ENCODE peak calls at places on chromosomes 7 and 10, in six cellular contexts. C is brain pericyte, R is A549, J is type B pancreatic cell, H is kidney, O is aorta. D is an unnamed sample.

GRCh38 chr10:131915484-131915883 is 14.7 kb downstream of the PPP2R2D start:
- DNase-seq in H (peak; percentile 51), C (no peak), O (no peak), R (no peak), J (no peak), D (no peak)

GRCh38 chr10:103949728-103950127 is 17.2 kb upstream of the SLK start:
- DNase-seq in J (no peak), C (no peak), H (no peak), O (no peak), R (no peak), D (no peak)

GRCh38 chr7:85074-85945 is 107.1 kb upstream of the FAM20C start:
- DNase-seq in O (no peak), R (no peak), H (no peak), J (no peak), C (no peak), D (peak; percentile 64)

GRCh38 chr7:95102662-95103061 is 195.3 kb downstream of the PPP1R9A start:
- DNase-seq in R (peak; percentile 17), C (no peak), O (no peak), H (no peak), J (no peak), D (no peak)

GRCh38 chr7:36535866-36536664 is 146.4 kb downstream of the ANLN start:
- DNase-seq in R (no peak), C (no peak), J (no peak), O (no peak), H (no peak), D (no peak)

GRCh38 chr7:151033864-151034249 is 5.6 kb downstream of the ABCB8 start:
- DNase-seq in R (no peak), J (no peak), H (no peak), O (no peak), C (no peak), D (no peak)

GRCh38 chr7:13945670-13946069 is 43.8 kb downstream of the ETV1 start:
- DNase-seq in J (no peak), C (no peak), H (no peak), O (no peak), R (no peak), D (no peak)

GRCh38 chr7:119270045-119270464 is 1002.9 kb upstream of the KCND2 start:
- DNase-seq in J (no peak), R (peak; percentile 71), C (peak; percentile 6), H (no peak), O (peak; percentile 48), D (no peak)

GRCh38 chr10:3213174-3213573 is 40.6 kb upstream of the PITRM1 start:
- DNase-seq in R (no peak), O (no peak), H (no peak), C (no peak), J (no peak), D (no peak)

GRCh38 chr10:102341038-102341688 is 54.3 kb upstream of the NFKB2 start:
- DNase-seq in H (no peak), R (no peak), O (no peak), J (no peak), C (no peak), D (no peak)

GRCh38 chr7:26013551-26014083 is 138.4 kb upstream of the NFE2L3 start:
- DNase-seq in C (no peak), O (no peak), R (no peak), J (no peak), H (no peak), D (no peak)

GRCh38 chr10:86500846-86501245 is 20.7 kb downstream of the WAPL start:
- DNase-seq in J (no peak), H (no peak), O (no peak), R (no peak), C (no peak), D (no peak)

GRCh38 chr7:137757146-137757925 is 89.4 kb downstream of the DGKI start:
- DNase-seq in J (no peak), H (no peak), R (no peak), C (no peak), O (no peak), D (no peak)

GRCh38 chr10:29616542-29616941 is 18.2 kb downstream of the SVIL start:
- DNase-seq in O (no peak), C (no peak), J (no peak), R (no peak), H (no peak), D (no peak)

GRCh38 chr7:141333459-141333858 is 217.8 kb upstream of the AGK start:
- DNase-seq in J (no peak), O (no peak), R (no peak), C (no peak), H (no peak), D (no peak)

GRCh38 chr7:44063547-44063893 is 1.8 kb downstream of the PGAM2 start:
- DNase-seq in R (no peak), J (no peak), C (no peak), O (no peak), H (peak; percentile 71), D (no peak)

GRCh38 chr7:157506268-157506667 is 169.5 kb downstream of the DNAJB6 start:
- DNase-seq in C (no peak), H (no peak), O (no peak), R (no peak), J (no peak), D (no peak)

GRCh38 chr7:4797858-4798705 is 22.7 kb downstream of the AP5Z1 start:
- DNase-seq in J (no peak), C (no peak), H (peak; percentile 73), R (peak; percentile 63), O (no peak), D (no peak)

GRCh38 chr10:103858360-103858759 is 3.0 kb upstream of the SH3PXD2A start:
- DNase-seq in J (no peak), H (no peak), R (no peak), C (no peak), O (no peak), D (no peak)

GRCh38 chr10:57168703-57169240 is 807.7 kb upstream of the ZWINT start:
- DNase-seq in O (no peak), C (no peak), R (no peak), J (no peak), H (no peak), D (no peak)

GRCh38 chr7:107712025-107712424 is 31.9 kb upstream of the CBLL1 start:
- DNase-seq in C (no peak), O (no peak), R (no peak), J (no peak), H (no peak), D (no peak)

GRCh38 chr7:45073843-45074737 is 14.7 kb downstream of the NACAD start:
- DNase-seq in C (no peak), J (no peak), R (no peak), O (no peak), H (no peak), D (no peak)

GRCh38 chr7:40717242-40717641 is 582.4 kb downstream of the SUGCT start:
- DNase-seq in C (no peak), R (peak; percentile 85), J (peak; percentile 83), H (peak; percentile 79), O (peak; percentile 88), D (peak; percentile 87)

GRCh38 chr7:102433319-102434038 is at the start of gene ORAI2:
- DNase-seq in C (no peak), J (peak; percentile 86), H (peak; percentile 96), R (peak; percentile 51), O (peak; percentile 90), D (peak; percentile 79)

D was measured in coronary artery.